ENCODE peak calls at places on chromosomes 2 and 18, in ten cellular contexts. One of them, this sample, is unnamed.
A peak's percentile ranks its signal among the peaks of the same experiment; 100 is the strongest.

GRCh38 chr2:156437272-156437671 is 1.1 kb downstream of the GPD2 start:
- DNase-seq in AG10803: peak; percentile 67
- DNase-seq in tibial artery: peak; percentile 82
- DNase-seq in HCT116: no peak
- DNase-seq in sigmoid colon: peak; percentile 79
- DNase-seq in MM.1S: no peak
- DNase-seq in nephron progenitor cell: no peak
- DNase-seq in HFFc6: no peak
- DNase-seq in progenitor cell of endocrine pancreas: no peak
- DNase-seq in transverse colon: peak; percentile 30
- DNase-seq in this sample: no peak

GRCh38 chr2:206800501-206801416 is 35.4 kb downstream of the FASTKD2 start:
- DNase-seq in AG10803: peak; percentile 78
- DNase-seq in tibial artery: peak; percentile 70
- DNase-seq in HCT116: peak; percentile 47
- DNase-seq in sigmoid colon: peak; percentile 83
- DNase-seq in MM.1S: peak; percentile 65
- DNase-seq in nephron progenitor cell: peak; percentile 61
- DNase-seq in HFFc6: peak; percentile 71
- DNase-seq in progenitor cell of endocrine pancreas: peak; percentile 34
- DNase-seq in transverse colon: peak; percentile 57
- DNase-seq in this sample: peak; percentile 32

GRCh38 chr2:219664958-219665357 is 37.5 kb downstream of the SLC4A3 start:
- DNase-seq in AG10803: no peak
- DNase-seq in tibial artery: peak; percentile 79
- DNase-seq in HCT116: no peak
- DNase-seq in sigmoid colon: peak; percentile 76
- DNase-seq in MM.1S: no peak
- DNase-seq in nephron progenitor cell: no peak
- DNase-seq in HFFc6: no peak
- DNase-seq in progenitor cell of endocrine pancreas: no peak
- DNase-seq in transverse colon: no peak
- DNase-seq in this sample: no peak

GRCh38 chr2:26130763-26131162 is 42.1 kb upstream of the GAREM2 start:
- DNase-seq in AG10803: no peak
- DNase-seq in tibial artery: no peak
- DNase-seq in HCT116: no peak
- DNase-seq in sigmoid colon: no peak
- DNase-seq in MM.1S: peak; percentile 13
- DNase-seq in nephron progenitor cell: no peak
- DNase-seq in HFFc6: no peak
- DNase-seq in progenitor cell of endocrine pancreas: no peak
- DNase-seq in transverse colon: no peak
- DNase-seq in this sample: no peak

GRCh38 chr2:51084750-51085149 is 52.8 kb upstream of the NRXN1 start:
- DNase-seq in AG10803: no peak
- DNase-seq in tibial artery: no peak
- DNase-seq in HCT116: no peak
- DNase-seq in sigmoid colon: no peak
- DNase-seq in MM.1S: no peak
- DNase-seq in nephron progenitor cell: no peak
- DNase-seq in HFFc6: no peak
- DNase-seq in progenitor cell of endocrine pancreas: no peak
- DNase-seq in transverse colon: no peak
- DNase-seq in this sample: no peak

GRCh38 chr2:239215136-239215925 is 185.5 kb downstream of the HDAC4 start:
- DNase-seq in AG10803: no peak
- DNase-seq in tibial artery: no peak
- DNase-seq in HCT116: no peak
- DNase-seq in sigmoid colon: peak; percentile 64
- DNase-seq in MM.1S: no peak
- DNase-seq in nephron progenitor cell: no peak
- DNase-seq in HFFc6: no peak
- DNase-seq in progenitor cell of endocrine pancreas: no peak
- DNase-seq in transverse colon: no peak
- DNase-seq in this sample: no peak

GRCh38 chr18:66760559-66760958 is 156.7 kb upstream of the CDH19 start:
- DNase-seq in AG10803: no peak
- DNase-seq in tibial artery: no peak
- DNase-seq in HCT116: no peak
- DNase-seq in sigmoid colon: no peak
- DNase-seq in MM.1S: no peak
- DNase-seq in nephron progenitor cell: no peak
- DNase-seq in HFFc6: no peak
- DNase-seq in progenitor cell of endocrine pancreas: no peak
- DNase-seq in transverse colon: no peak
- DNase-seq in this sample: no peak

GRCh38 chr18:59068672-59069071 is 71.0 kb upstream of the SEC11C start:
- DNase-seq in AG10803: no peak
- DNase-seq in tibial artery: no peak
- DNase-seq in HCT116: no peak
- DNase-seq in sigmoid colon: no peak
- DNase-seq in MM.1S: no peak
- DNase-seq in nephron progenitor cell: no peak
- DNase-seq in HFFc6: no peak
- DNase-seq in progenitor cell of endocrine pancreas: no peak
- DNase-seq in transverse colon: no peak
- DNase-seq in this sample: no peak

GRCh38 chr2:178731300-178731699 is 75.9 kb downstream of the TTN start:
- DNase-seq in AG10803: no peak
- DNase-seq in tibial artery: no peak
- DNase-seq in HCT116: no peak
- DNase-seq in sigmoid colon: no peak
- DNase-seq in MM.1S: no peak
- DNase-seq in nephron progenitor cell: no peak
- DNase-seq in HFFc6: no peak
- DNase-seq in progenitor cell of endocrine pancreas: no peak
- DNase-seq in transverse colon: no peak
- DNase-seq in this sample: no peak

GRCh38 chr2:180776924-180777323 is 203.5 kb upstream of the UBE2E3 start:
- DNase-seq in AG10803: peak; percentile 21
- DNase-seq in tibial artery: no peak
- DNase-seq in HCT116: no peak
- DNase-seq in sigmoid colon: no peak
- DNase-seq in MM.1S: no peak
- DNase-seq in nephron progenitor cell: no peak
- DNase-seq in HFFc6: peak; percentile 4
- DNase-seq in progenitor cell of endocrine pancreas: no peak
- DNase-seq in transverse colon: no peak
- DNase-seq in this sample: no peak

GRCh38 chr2:205816268-205816667 is 134.0 kb downstream of the NRP2 start:
- DNase-seq in AG10803: no peak
- DNase-seq in tibial artery: no peak
- DNase-seq in HCT116: no peak
- DNase-seq in sigmoid colon: no peak
- DNase-seq in MM.1S: no peak
- DNase-seq in nephron progenitor cell: no peak
- DNase-seq in HFFc6: no peak
- DNase-seq in progenitor cell of endocrine pancreas: no peak
- DNase-seq in transverse colon: no peak
- DNase-seq in this sample: no peak

GRCh38 chr2:64770137-64770780 is 116.5 kb upstream of the SERTAD2 start:
- DNase-seq in AG10803: no peak
- DNase-seq in tibial artery: no peak
- DNase-seq in HCT116: no peak
- DNase-seq in sigmoid colon: no peak
- DNase-seq in MM.1S: no peak
- DNase-seq in nephron progenitor cell: no peak
- DNase-seq in HFFc6: peak; percentile 61
- DNase-seq in progenitor cell of endocrine pancreas: no peak
- DNase-seq in transverse colon: no peak
- DNase-seq in this sample: no peak

GRCh38 chr2:6909431-6910385 is 7.5 kb upstream of the RNF144A start:
- DNase-seq in AG10803: no peak
- DNase-seq in tibial artery: no peak
- DNase-seq in HCT116: no peak
- DNase-seq in sigmoid colon: no peak
- DNase-seq in MM.1S: peak; percentile 67
- DNase-seq in nephron progenitor cell: no peak
- DNase-seq in HFFc6: no peak
- DNase-seq in progenitor cell of endocrine pancreas: no peak
- DNase-seq in transverse colon: no peak
- DNase-seq in this sample: no peak

GRCh38 chr2:118443596-118443995 is 355.3 kb downstream of the INSIG2 start:
- DNase-seq in AG10803: peak; percentile 65
- DNase-seq in tibial artery: no peak
- DNase-seq in HCT116: no peak
- DNase-seq in sigmoid colon: no peak
- DNase-seq in MM.1S: no peak
- DNase-seq in nephron progenitor cell: no peak
- DNase-seq in HFFc6: no peak
- DNase-seq in progenitor cell of endocrine pancreas: no peak
- DNase-seq in transverse colon: no peak
- DNase-seq in this sample: no peak

GRCh38 chr2:47904903-47905453 is 1.3 kb downstream of the FBXO11 start:
- DNase-seq in AG10803: no peak
- DNase-seq in tibial artery: peak; percentile 70
- DNase-seq in HCT116: no peak
- DNase-seq in sigmoid colon: no peak
- DNase-seq in MM.1S: peak; percentile 43
- DNase-seq in nephron progenitor cell: peak; percentile 41
- DNase-seq in HFFc6: no peak
- DNase-seq in progenitor cell of endocrine pancreas: peak; percentile 26
- DNase-seq in transverse colon: peak; percentile 44
- DNase-seq in this sample: no peak

GRCh38 chr2:68741238-68741637 is 6.6 kb downstream of the ARHGAP25 start:
- DNase-seq in AG10803: no peak
- DNase-seq in tibial artery: no peak
- DNase-seq in HCT116: no peak
- DNase-seq in sigmoid colon: no peak
- DNase-seq in MM.1S: no peak
- DNase-seq in nephron progenitor cell: no peak
- DNase-seq in HFFc6: no peak
- DNase-seq in progenitor cell of endocrine pancreas: no peak
- DNase-seq in transverse colon: no peak
- DNase-seq in this sample: no peak

GRCh38 chr2:190578158-190579057 is 43.9 kb upstream of the NEMP2 start:
- DNase-seq in AG10803: peak; percentile 54
- DNase-seq in tibial artery: no peak
- DNase-seq in HCT116: peak; percentile 24
- DNase-seq in sigmoid colon: no peak
- DNase-seq in MM.1S: no peak
- DNase-seq in nephron progenitor cell: no peak
- DNase-seq in HFFc6: no peak
- DNase-seq in progenitor cell of endocrine pancreas: no peak
- DNase-seq in transverse colon: peak; percentile 75
- DNase-seq in this sample: peak; percentile 30

GRCh38 chr18:44899832-44900231 is 219.1 kb downstream of the SETBP1 start:
- DNase-seq in AG10803: no peak
- DNase-seq in tibial artery: no peak
- DNase-seq in HCT116: no peak
- DNase-seq in sigmoid colon: no peak
- DNase-seq in MM.1S: no peak
- DNase-seq in nephron progenitor cell: no peak
- DNase-seq in HFFc6: no peak
- DNase-seq in progenitor cell of endocrine pancreas: no peak
- DNase-seq in transverse colon: no peak
- DNase-seq in this sample: no peak
- TF ChIP-seq CTCF in AG10803: peak; percentile 13
- TF ChIP-seq CTCF in tibial artery: no peak
- TF ChIP-seq CTCF in HCT116: no peak
- TF ChIP-seq CTCF in sigmoid colon: no peak
- TF ChIP-seq CTCF in MM.1S: peak; percentile 21
- TF ChIP-seq CTCF in nephron progenitor cell: no peak
- TF ChIP-seq CTCF in HFFc6: no peak
- TF ChIP-seq CTCF in progenitor cell of endocrine pancreas: no peak
- TF ChIP-seq CTCF in transverse colon: no peak
- TF ChIP-seq CTCF in this sample: no peak

GRCh38 chr2:73268831-73269685 is 15.2 kb downstream of the FBXO41 start:
- DNase-seq in AG10803: no peak
- DNase-seq in tibial artery: peak; percentile 57
- DNase-seq in HCT116: peak; percentile 82
- DNase-seq in sigmoid colon: no peak
- DNase-seq in MM.1S: peak; percentile 69
- DNase-seq in nephron progenitor cell: peak; percentile 62
- DNase-seq in HFFc6: no peak
- DNase-seq in progenitor cell of endocrine pancreas: no peak
- DNase-seq in transverse colon: peak; percentile 81
- DNase-seq in this sample: no peak
- TF ChIP-seq CTCF in AG10803: no peak
- TF ChIP-seq CTCF in tibial artery: no peak
- TF ChIP-seq CTCF in HCT116: no peak
- TF ChIP-seq CTCF in sigmoid colon: no peak
- TF ChIP-seq CTCF in MM.1S: no peak
- TF ChIP-seq CTCF in nephron progenitor cell: peak; percentile 28
- TF ChIP-seq CTCF in HFFc6: no peak
- TF ChIP-seq CTCF in progenitor cell of endocrine pancreas: peak; percentile 39
- TF ChIP-seq CTCF in transverse colon: peak; percentile 25
- TF ChIP-seq CTCF in this sample: no peak

GRCh38 chr2:148565272-148565894 is 79.2 kb upstream of the EPC2 start:
- DNase-seq in AG10803: no peak
- DNase-seq in tibial artery: no peak
- DNase-seq in HCT116: no peak
- DNase-seq in sigmoid colon: no peak
- DNase-seq in MM.1S: no peak
- DNase-seq in nephron progenitor cell: no peak
- DNase-seq in HFFc6: no peak
- DNase-seq in progenitor cell of endocrine pancreas: no peak
- DNase-seq in transverse colon: no peak
- DNase-seq in this sample: no peak
- TF ChIP-seq CTCF in AG10803: no peak
- TF ChIP-seq CTCF in tibial artery: peak; percentile 22
- TF ChIP-seq CTCF in HCT116: no peak
- TF ChIP-seq CTCF in sigmoid colon: no peak
- TF ChIP-seq CTCF in MM.1S: peak; percentile 13
- TF ChIP-seq CTCF in nephron progenitor cell: peak; percentile 10
- TF ChIP-seq CTCF in HFFc6: peak; percentile 32
- TF ChIP-seq CTCF in progenitor cell of endocrine pancreas: no peak
- TF ChIP-seq CTCF in transverse colon: peak; percentile 6
- TF ChIP-seq CTCF in this sample: peak; percentile 11

GRCh38 chr2:163611557-163611906 is 124.3 kb downstream of the FIGN start:
- DNase-seq in AG10803: no peak
- DNase-seq in tibial artery: no peak
- DNase-seq in HCT116: no peak
- DNase-seq in sigmoid colon: no peak
- DNase-seq in MM.1S: no peak
- DNase-seq in nephron progenitor cell: no peak
- DNase-seq in HFFc6: no peak
- DNase-seq in progenitor cell of endocrine pancreas: no peak
- DNase-seq in transverse colon: no peak
- DNase-seq in this sample: no peak

GRCh38 chr2:163607630-163608029 is 128.2 kb downstream of the FIGN start:
- DNase-seq in AG10803: no peak
- DNase-seq in tibial artery: no peak
- DNase-seq in HCT116: no peak
- DNase-seq in sigmoid colon: no peak
- DNase-seq in MM.1S: no peak
- DNase-seq in nephron progenitor cell: no peak
- DNase-seq in HFFc6: no peak
- DNase-seq in progenitor cell of endocrine pancreas: no peak
- DNase-seq in transverse colon: no peak
- DNase-seq in this sample: no peak

GRCh38 chr2:163613155-163613554 is 122.7 kb downstream of the FIGN start:
- DNase-seq in AG10803: no peak
- DNase-seq in tibial artery: no peak
- DNase-seq in HCT116: no peak
- DNase-seq in sigmoid colon: no peak
- DNase-seq in MM.1S: no peak
- DNase-seq in nephron progenitor cell: no peak
- DNase-seq in HFFc6: no peak
- DNase-seq in progenitor cell of endocrine pancreas: no peak
- DNase-seq in transverse colon: no peak
- DNase-seq in this sample: no peak

GRCh38 chr2:163612332-163612731 is 123.5 kb downstream of the FIGN start:
- DNase-seq in AG10803: no peak
- DNase-seq in tibial artery: no peak
- DNase-seq in HCT116: no peak
- DNase-seq in sigmoid colon: no peak
- DNase-seq in MM.1S: no peak
- DNase-seq in nephron progenitor cell: no peak
- DNase-seq in HFFc6: no peak
- DNase-seq in progenitor cell of endocrine pancreas: no peak
- DNase-seq in transverse colon: no peak
- DNase-seq in this sample: no peak

GRCh38 chr2:163610817-163611556 is 124.8 kb downstream of the FIGN start:
- DNase-seq in AG10803: no peak
- DNase-seq in tibial artery: no peak
- DNase-seq in HCT116: peak; percentile 6
- DNase-seq in sigmoid colon: no peak
- DNase-seq in MM.1S: no peak
- DNase-seq in nephron progenitor cell: no peak
- DNase-seq in HFFc6: no peak
- DNase-seq in progenitor cell of endocrine pancreas: no peak
- DNase-seq in transverse colon: no peak
- DNase-seq in this sample: no peak
- TF ChIP-seq CTCF in AG10803: no peak
- TF ChIP-seq CTCF in tibial artery: no peak
- TF ChIP-seq CTCF in HCT116: no peak
- TF ChIP-seq CTCF in sigmoid colon: no peak
- TF ChIP-seq CTCF in MM.1S: no peak
- TF ChIP-seq CTCF in nephron progenitor cell: no peak
- TF ChIP-seq CTCF in HFFc6: no peak
- TF ChIP-seq CTCF in progenitor cell of endocrine pancreas: peak; percentile 30
- TF ChIP-seq CTCF in transverse colon: no peak
- TF ChIP-seq CTCF in this sample: no peak